ENCODE peak calls at places on chromosomes 16 and 17, in four cellular contexts. H is PC-3, K is stomach, U is progenitor cell of endocrine pancreas. Y is an unnamed sample.

GRCh38 chr16:11121909-11122692 is 133.9 kb downstream of the SOCS1 start:
- DNase-seq in U (no peak), H (no peak), K (no peak), Y (no peak)

GRCh38 chr17:65850486-65850885 is 289.0 kb upstream of the AXIN2 start:
- DNase-seq in K (no peak), U (no peak), H (peak; percentile 93), Y (no peak)

GRCh38 chr16:11016993-11017392 is 72.6 kb downstream of the CLEC16A start:
- DNase-seq in K (peak; percentile 78), U (no peak), H (peak; percentile 67), Y (no peak)

GRCh38 chr16:13779676-13780075 is 140.3 kb upstream of the ERCC4 start:
- DNase-seq in U (no peak), H (no peak), K (no peak), Y (no peak)

GRCh38 chr16:27703121-27703520 is 153.2 kb downstream of the KATNIP start:
- DNase-seq in K (no peak), U (no peak), H (no peak), Y (no peak)

GRCh38 chr16:20886320-20886719 is 13.8 kb downstream of the DCUN1D3 start:
- DNase-seq in H (no peak), K (no peak), U (no peak), Y (no peak)

GRCh38 chr16:57651344-57652333 is 16.5 kb upstream of the ADGRG3 start:
- DNase-seq in H (no peak), K (no peak), U (no peak), Y (no peak)

GRCh38 chr16:4277987-4278513 is 5.2 kb upstream of the TFAP4 start:
- DNase-seq in U (no peak), K (no peak), H (no peak), Y (no peak)

GRCh38 chr16:88537864-88538263 is 32.3 kb upstream of the ZC3H18 start:
- DNase-seq in K (no peak), U (no peak), H (no peak), Y (no peak)

GRCh38 chr16:72723781-72724180 is 324.1 kb downstream of the ZFHX3 start:
- DNase-seq in K (no peak), U (no peak), H (peak; percentile 77), Y (no peak)

GRCh38 chr17:79706931-79707382 is 23.8 kb upstream of the ENPP7 start:
- DNase-seq in H (no peak), K (no peak), U (no peak), Y (peak; percentile 84)

DNA sequence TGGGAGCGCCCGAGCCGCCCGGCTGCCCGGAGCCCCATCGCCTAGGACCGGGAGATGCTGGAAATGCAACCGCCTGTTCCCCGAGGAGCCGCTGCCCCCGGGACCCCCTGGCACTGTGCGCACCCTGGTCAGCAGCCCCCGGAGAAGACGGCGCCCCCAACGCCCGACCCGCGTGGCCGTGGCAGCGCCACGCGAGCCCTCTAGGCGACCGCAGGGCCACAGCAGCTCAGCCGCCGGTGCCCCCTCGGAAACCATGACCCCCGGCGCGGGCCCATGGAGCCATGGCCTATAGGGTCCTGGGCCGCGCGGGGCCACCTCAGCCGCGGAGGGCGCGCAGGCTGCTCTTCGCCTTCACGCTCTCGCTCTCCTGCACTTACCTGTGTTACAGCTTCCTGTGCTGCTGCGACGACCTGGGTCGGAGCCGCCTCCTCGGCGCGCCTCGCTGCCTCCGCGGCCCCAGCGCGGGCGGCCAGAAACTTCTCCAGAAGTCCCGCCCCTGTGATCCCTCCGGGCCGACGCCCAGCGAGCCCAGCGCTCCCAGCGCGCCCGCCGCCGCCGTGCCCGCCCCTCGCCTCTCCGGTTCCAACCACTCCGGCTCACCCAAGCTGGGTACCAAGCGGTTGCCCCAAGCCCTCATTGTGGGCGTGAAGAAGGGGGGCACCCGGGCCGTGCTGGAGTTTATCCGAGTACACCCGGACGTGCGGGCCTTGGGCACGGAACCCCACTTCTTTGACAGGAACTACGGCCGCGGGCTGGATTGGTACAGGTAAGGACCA is 556 bp downstream of the HS3ST2 start:
- DNase-seq in U (no peak), K (no peak), H (no peak), Y (peak; percentile 33)
- TF ChIP-seq CTCF in U (no peak), K (no peak), H (no peak), Y (no peak)

DNA sequence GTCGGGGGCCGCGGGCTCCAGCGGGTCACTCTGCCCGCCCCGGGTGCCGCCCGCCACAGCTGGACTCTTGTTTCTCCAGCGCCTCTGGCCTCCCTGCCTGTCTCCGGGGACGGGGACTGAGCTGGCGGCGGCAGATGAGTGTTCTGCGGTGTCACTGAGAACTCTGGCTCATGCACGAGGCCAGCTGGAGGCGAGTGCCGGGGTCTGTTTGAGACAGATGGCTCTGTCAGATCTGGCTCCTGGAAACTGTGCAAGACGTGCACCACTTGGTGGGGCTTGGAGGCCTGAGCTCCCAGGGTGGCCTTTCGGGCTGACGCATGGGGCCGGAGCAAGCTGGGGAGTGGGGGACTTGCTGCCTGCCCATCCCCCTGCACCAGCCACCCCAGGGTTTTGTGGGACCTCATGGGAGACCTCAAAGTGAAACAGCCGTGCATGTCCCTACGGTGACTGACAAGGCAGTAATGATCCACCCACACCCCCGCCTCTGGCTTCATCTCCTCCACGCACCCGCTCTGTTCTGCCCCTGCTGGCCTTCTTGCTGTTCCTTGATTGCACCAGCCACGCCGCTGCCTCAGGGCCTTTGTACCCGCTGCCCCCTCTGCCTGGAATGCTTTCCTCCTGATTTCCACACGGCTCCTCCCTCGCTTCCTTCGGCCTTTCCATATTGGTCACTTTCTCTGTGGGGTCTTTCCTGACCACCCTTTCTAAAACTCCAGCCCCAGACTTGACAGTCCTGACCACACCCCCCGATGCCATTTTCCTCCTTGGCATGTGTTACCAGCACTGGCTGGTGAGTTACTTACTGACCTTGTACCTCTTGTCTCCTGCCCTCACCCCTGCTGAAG is 174.9 kb upstream of the CIBAR2 start:
- DNase-seq in U (no peak), H (no peak), K (no peak), Y (peak; percentile 92)
- TF ChIP-seq CTCF in U (no peak), H (no peak), K (no peak), Y (no peak)

DNA sequence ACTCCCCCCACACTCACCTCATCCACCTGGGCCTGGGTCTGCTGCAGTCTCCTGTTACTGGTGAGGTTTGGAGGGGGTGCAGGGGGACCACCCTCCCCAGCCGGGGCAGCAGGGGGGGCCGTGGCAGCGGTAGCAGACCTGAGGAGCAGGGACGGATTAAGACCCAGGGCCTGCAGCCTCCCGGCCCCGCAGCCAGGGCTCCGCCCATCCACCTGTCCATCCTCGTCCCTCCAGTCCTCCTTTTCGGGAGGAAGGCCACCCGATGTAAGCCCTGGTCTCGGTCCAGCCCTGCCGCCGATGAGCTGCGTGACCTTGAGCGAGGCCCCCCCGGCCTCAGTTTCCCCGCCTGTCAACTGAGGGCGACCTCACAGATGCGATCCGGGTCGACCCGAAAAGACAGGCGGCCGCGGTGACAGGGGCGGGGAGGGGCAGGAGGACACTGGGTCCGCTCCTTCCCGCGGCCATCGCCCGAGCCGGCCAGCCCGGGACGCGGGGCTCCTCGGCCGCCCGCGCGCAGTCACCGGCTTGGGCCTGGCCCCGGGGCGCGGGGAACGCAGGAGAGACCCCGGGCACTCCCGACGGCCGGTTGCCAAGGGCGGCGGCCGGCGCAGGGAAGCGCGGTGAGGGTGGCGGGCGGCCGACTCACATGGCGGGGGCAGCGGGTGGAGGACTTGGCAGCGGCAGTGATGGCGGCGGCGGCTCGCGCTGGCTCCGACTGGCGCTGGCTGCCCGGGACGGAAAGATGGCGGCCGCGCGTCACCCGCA is at the start of gene VAMP2:
- DNase-seq in H (peak; percentile 60), U (peak; percentile 73), K (peak; percentile 86), Y (no peak)
- TF ChIP-seq CTCF in H (no peak), U (no peak), K (peak; percentile 21), Y (no peak)

GRCh38 chr17:49487202-49487601 is 7.9 kb upstream of the NGFR start:
- DNase-seq in H (no peak), K (no peak), U (no peak), Y (no peak)
- TF ChIP-seq CTCF in H (no peak), K (no peak), U (no peak), Y (no peak)

DNA sequence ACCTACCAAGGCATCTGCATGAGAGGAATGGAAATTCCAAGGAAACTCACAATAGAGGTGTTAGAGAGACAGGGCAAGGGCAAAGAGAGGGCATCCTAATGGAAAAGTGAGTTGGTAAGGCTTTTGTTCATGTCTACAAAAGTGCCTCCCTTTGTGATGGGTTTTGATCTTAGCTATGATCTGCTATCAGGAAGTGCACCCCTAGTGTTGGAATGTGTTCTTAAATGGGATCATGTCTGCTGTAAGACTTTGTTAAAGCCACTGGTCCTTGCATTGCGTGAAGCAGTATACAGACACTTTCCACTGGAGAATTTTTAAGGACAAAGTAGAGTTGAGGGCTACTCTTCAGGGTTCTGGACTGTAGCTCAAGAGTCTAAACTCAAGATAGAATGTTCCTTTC is 92.0 kb downstream of the MAP2K6 start:
- DNase-seq in U (no peak), K (no peak), H (peak; percentile 49), Y (no peak)
- TF ChIP-seq CTCF in U (peak; percentile 22), K (no peak), H (peak; percentile 67), Y (no peak)

GRCh38 chr16:23836404-23837291 is 865 bp downstream of the PRKCB start:
- DNase-seq in U (no peak), H (no peak), K (peak; percentile 48), Y (peak; percentile 37)
- TF ChIP-seq CTCF in U (peak; percentile 25), H (no peak), K (no peak), Y (no peak)

GRCh38 chr17:19325542-19325941 is 37.0 kb downstream of the B9D1 start:
- DNase-seq in U (no peak), K (no peak), H (no peak), Y (no peak)

GRCh38 chr17:19329136-19329535 is 33.4 kb downstream of the B9D1 start:
- DNase-seq in U (no peak), K (no peak), H (no peak), Y (no peak)

GRCh38 chr17:19328441-19329061 is 34.0 kb downstream of the B9D1 start:
- DNase-seq in K (no peak), H (no peak), U (no peak), Y (no peak)

GRCh38 chr17:19329839-19330238 is 32.7 kb downstream of the B9D1 start:
- DNase-seq in H (no peak), U (no peak), K (no peak), Y (no peak)

GRCh38 chr17:19327039-19327776 is 35.3 kb downstream of the B9D1 start:
- DNase-seq in H (peak; percentile 87), K (no peak), U (no peak), Y (no peak)
- TF ChIP-seq CTCF in H (no peak), K (no peak), U (no peak), Y (no peak)

GRCh38 chr17:39164675-39165143 is 1.3 kb downstream of the ARL5C start:
- DNase-seq in H (peak; percentile 71), U (peak; percentile 60), K (peak; percentile 93), Y (peak; percentile 81)
- TF ChIP-seq CTCF in H (peak; percentile 75), U (peak; percentile 79), K (peak; percentile 89), Y (peak; percentile 67)

Y was measured in glutamatergic neuron.